ENCODE peak calls at places on chromosomes 1 and 21, in four cellular contexts. Z is HCT116, T is HL-60, G is transverse colon. E is an unnamed sample.
A peak's percentile ranks its signal among the peaks of the same experiment; 100 is the strongest.

GRCh38 chr1:169260478-169260877 is 107.1 kb downstream of the NME7 start:
- DNase-seq in Z (no peak), T (peak; percentile 43), G (no peak), E (no peak)

GRCh38 chr1:183583466-183583865 is 6.8 kb downstream of the NCF2 start:
- DNase-seq in Z (no peak), T (peak; percentile 79), G (no peak), E (no peak)

GRCh38 chr1:67793562-67793961 is 39.7 kb downstream of the GNG12 start:
- DNase-seq in Z (no peak), T (no peak), G (no peak), E (no peak)

GRCh38 chr1:46725736-46726108 is 6.8 kb upstream of the EFCAB14 start:
- DNase-seq in Z (no peak), T (no peak), G (no peak), E (no peak)

GRCh38 chr1:242405947-242406346 is 118.5 kb downstream of the PLD5 start:
- DNase-seq in Z (no peak), T (no peak), G (no peak), E (no peak)

GRCh38 chr1:15799004-15799867 is 8.2 kb downstream of the UQCRHL start:
- DNase-seq in Z (peak; percentile 83), T (no peak), G (peak; percentile 59), E (peak; percentile 65)

GRCh38 chr1:222010306-222010705 is 268.4 kb upstream of the DUSP10 start:
- DNase-seq in Z (no peak), T (no peak), G (no peak), E (no peak)

GRCh38 chr1:43883321-43883720 is 50.3 kb upstream of the ARTN start:
- DNase-seq in Z (no peak), T (peak; percentile 21), G (peak; percentile 15), E (no peak)

GRCh38 chr1:226110249-226111108 is 48.0 kb downstream of the H3-3A start:
- DNase-seq in Z (no peak), T (peak; percentile 45), G (peak; percentile 73), E (peak; percentile 54)

GRCh38 chr1:4634156-4634792 is 20.1 kb upstream of the AJAP1 start:
- DNase-seq in Z (no peak), T (no peak), G (no peak), E (no peak)

GRCh38 chr1:159200759-159201158 is 3.9 kb upstream of the ACKR1 start:
- DNase-seq in Z (no peak), T (no peak), G (no peak), E (no peak)

GRCh38 chr21:10418649-10419048 is 102.7 kb upstream of the TPTE start:
- DNase-seq in Z (no peak), T (no peak), G (no peak), E (no peak)

GRCh38 chr1:192530254-192530653 is 45.3 kb upstream of the RGS1 start:
- DNase-seq in Z (no peak), T (no peak), G (no peak), E (no peak)

GRCh38 chr1:197180252-197180878 is 33.9 kb upstream of the ASPM start:
- DNase-seq in Z (no peak), T (no peak), G (no peak), E (no peak)

GRCh38 chr1:13513885-13514546 is at the start of gene LRRC38:
- DNase-seq in Z (no peak), T (peak; percentile 9), G (peak; percentile 10), E (no peak)

GRCh38 chr21:39452965-39453332 is 1.2 kb downstream of the SH3BGR start:
- DNase-seq in Z (no peak), T (no peak), G (no peak), E (no peak)

GRCh38 chr1:165443539-165444289 is 1.2 kb downstream of the RXRG start:
- DNase-seq in Z (no peak), T (no peak), G (no peak), E (no peak)

GRCh38 chr1:9867408-9868243 is 42.4 kb downstream of the CTNNBIP1 start:
- DNase-seq in Z (no peak), T (peak; percentile 78), G (peak; percentile 88), E (peak; percentile 81)

GRCh38 chr1:54543729-54544496 is 4.1 kb upstream of the ACOT11 start:
- DNase-seq in Z (no peak), T (peak; percentile 74), G (no peak), E (no peak)

GRCh38 chr1:110488867-110489266 is 30.1 kb downstream of the KCNA10 start:
- DNase-seq in Z (no peak), T (no peak), G (no peak), E (no peak)

GRCh38 chr1:109537450-109538178 is 2.1 kb upstream of the GPR61 start:
- DNase-seq in Z (no peak), T (no peak), G (no peak), E (no peak)

GRCh38 chr1:9621032-9621431 is 30.5 kb upstream of the PIK3CD start:
- DNase-seq in Z (no peak), T (no peak), G (no peak), E (no peak)

GRCh38 chr1:186865861-186866260 is 37.1 kb downstream of the PLA2G4A start:
- DNase-seq in Z (no peak), T (no peak), G (no peak), E (no peak)

GRCh38 chr1:15966081-15966955 is 9.6 kb downstream of the ZBTB17 start:
- DNase-seq in Z (no peak), T (peak; percentile 36), G (peak; percentile 37), E (no peak)

GRCh38 chr1:176998396-176998795 is 166.1 kb downstream of the ASTN1 start:
- DNase-seq in Z (no peak), T (no peak), G (no peak), E (no peak)

GRCh38 chr1:202285908-202286307 is 55.8 kb downstream of the UBE2T start:
- DNase-seq in Z (no peak), T (no peak), G (no peak), E (no peak)

GRCh38 chr1:202288177-202288576 is 53.6 kb downstream of the UBE2T start:
- DNase-seq in Z (no peak), T (no peak), G (no peak), E (no peak)

GRCh38 chr1:202289009-202289408 is 52.7 kb downstream of the UBE2T start:
- DNase-seq in Z (no peak), T (peak; percentile 15), G (no peak), E (no peak)

GRCh38 chr1:202287196-202287595 is 54.5 kb downstream of the UBE2T start:
- DNase-seq in Z (no peak), T (no peak), G (no peak), E (no peak)

GRCh38 chr1:202286622-202287097 is 55.1 kb downstream of the UBE2T start:
- DNase-seq in Z (no peak), T (no peak), G (no peak), E (no peak)
- TF ChIP-seq CTCF in Z (no peak), T (no peak), G (no peak), E (no peak)

GRCh38 chr21:36504067-36505058 is 24.4 kb upstream of the CLDN14 start:
- DNase-seq in Z (peak; percentile 34), T (peak; percentile 25), G (peak; percentile 18), E (peak; percentile 44)

GRCh38 chr21:36502365-36502764 is 22.4 kb upstream of the CLDN14 start:
- DNase-seq in Z (no peak), T (no peak), G (no peak), E (no peak)

GRCh38 chr21:36494557-36494956 is 14.6 kb upstream of the CLDN14 start:
- DNase-seq in Z (no peak), T (no peak), G (no peak), E (no peak)

GRCh38 chr21:36501589-36501892 is 21.6 kb upstream of the CLDN14 start:
- DNase-seq in Z (no peak), T (no peak), G (no peak), E (no peak)

DNA sequence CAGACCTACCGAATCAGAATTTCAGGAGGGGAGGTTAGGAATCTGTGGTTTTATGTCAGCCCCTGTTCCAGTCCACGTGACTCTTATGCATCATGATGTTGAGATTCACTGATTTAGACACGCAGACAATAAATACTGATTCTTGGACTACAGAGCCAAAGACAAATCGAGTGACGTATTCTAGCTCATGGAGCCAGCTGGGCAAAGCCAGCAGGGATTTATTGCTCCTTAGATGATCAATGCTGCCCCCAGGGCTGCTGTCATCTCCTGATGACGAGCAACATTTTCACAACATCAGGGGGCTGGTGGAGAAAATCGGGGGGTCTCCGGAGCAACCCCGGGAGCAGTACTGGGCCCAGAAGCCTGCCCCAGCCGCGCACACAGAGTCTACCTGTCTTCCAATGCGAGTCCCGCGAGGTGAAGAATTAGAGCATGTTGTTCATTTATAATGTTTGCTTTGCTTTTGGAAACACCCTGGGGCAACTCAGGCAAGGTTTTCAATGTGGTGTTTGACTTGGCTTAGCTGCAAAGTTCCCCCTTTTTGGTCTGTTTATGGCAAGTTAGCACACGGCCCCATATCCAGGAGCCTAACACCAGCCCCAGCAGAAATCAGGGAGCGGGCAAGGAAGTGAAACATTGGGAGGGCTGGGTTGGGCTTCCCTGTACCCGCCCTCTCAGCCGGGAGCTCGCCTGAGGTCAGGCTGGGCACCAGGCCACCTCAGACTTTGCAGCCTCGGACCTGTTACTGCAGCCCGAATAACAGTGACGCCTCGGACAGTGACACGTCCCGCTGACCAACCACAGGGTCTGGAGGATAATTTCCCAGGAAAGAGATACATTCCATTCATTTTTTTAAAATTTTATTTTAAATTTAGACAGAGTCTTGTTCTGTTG is 19.9 kb upstream of the CLDN14 start:
- DNase-seq in Z (no peak), T (no peak), G (peak; percentile 39), E (peak; percentile 87)
- H3K4me3 ChIP-seq in Z (no peak overlapping the region), T (no peak overlapping the region), G (no peak overlapping the region), E (no peak overlapping the region)

GRCh38 chr1:178500936-178501554 is 4.3 kb upstream of the CLEC20A start:
- DNase-seq in Z (no peak), T (no peak), G (no peak), E (no peak)

GRCh38 chr1:178498896-178499675 is 2.3 kb upstream of the CLEC20A start:
- DNase-seq in Z (no peak), T (no peak), G (no peak), E (no peak)

GRCh38 chr1:178502330-178502714 is 5.6 kb upstream of the CLEC20A start:
- DNase-seq in Z (no peak), T (no peak), G (no peak), E (no peak)

GRCh38 chr1:178501705-178502329 is 5.1 kb upstream of the CLEC20A start:
- DNase-seq in Z (peak; percentile 48), T (peak; percentile 65), G (peak; percentile 75), E (peak; percentile 58)

GRCh38 chr1:178500091-178500770 is 3.5 kb upstream of the CLEC20A start:
- DNase-seq in Z (no peak), T (no peak), G (no peak), E (no peak)
- TF ChIP-seq CTCF in Z (peak; percentile 54), T (no peak), G (peak; percentile 16), E (no peak)

GRCh38 chr1:101288491-101288944 is 51.7 kb downstream of the S1PR1 start:
- DNase-seq in Z (peak; percentile 72), T (peak; percentile 61), G (peak; percentile 68), E (peak; percentile 72)
- H3K4me3 ChIP-seq in Z (peak overlapping the region; percentile 30), T (no peak overlapping the region), G (no peak overlapping the region), E (no peak overlapping the region)

E was measured in prostate gland.